ENCODE peak calls at places on chromosome 15, in five cellular contexts. I is left ventricle myocardium inferior, C is mucosa of descending colon, M is psoas muscle, Q is HEK293T. E is an unnamed sample.

GRCh38 chr15:66939016-66939415 is 126.4 kb upstream of the SMAD3 start:
- DNase-seq in I (no peak), C (no peak), M (no peak), Q (no peak), E (no peak)

GRCh38 chr15:85879334-85880163 is 84.8 kb upstream of the KLHL25 start:
- DNase-seq in I (no peak), C (no peak), M (no peak), Q (no peak), E (no peak)

GRCh38 chr15:25792128-25792527 is 71.0 kb downstream of the ATP10A start:
- DNase-seq in I (no peak), C (no peak), M (no peak), Q (no peak), E (no peak)

GRCh38 chr15:98401029-98401428 is 247.3 kb upstream of the IGF1R start:
- DNase-seq in I (peak), C (no peak), M (peak), Q (no peak), E (no peak)

GRCh38 chr15:101503296-101503599 is 13.7 kb upstream of the PCSK6 start:
- DNase-seq in I (no peak), C (no peak), M (no peak), Q (no peak), E (no peak)

GRCh38 chr15:58331562-58331902 is 100.3 kb upstream of the LIPC start:
- DNase-seq in I (no peak), C (no peak), M (no peak), Q (no peak), E (no peak)

GRCh38 chr15:59953392-59953883 is 50.7 kb upstream of the FOXB1 start:
- DNase-seq in I (no peak), C (peak), M (no peak), Q (peak), E (no peak)

GRCh38 chr15:90838066-90838465 is 30.3 kb upstream of the FURIN start:
- DNase-seq in I (no peak), C (peak), M (no peak), Q (no peak), E (no peak)

GRCh38 chr15:90265271-90266060 is at the start of gene NGRN:
- DNase-seq in I (peak), C (peak), M (peak), Q (peak), E (peak)

GRCh38 chr15:64009798-64010241 is 36.5 kb downstream of the DAPK2 start:
- DNase-seq in I (no peak), C (no peak), M (no peak), Q (no peak), E (no peak)

GRCh38 chr15:87633471-87633870 is 623.1 kb downstream of the NTRK3 start:
- DNase-seq in I (no peak), C (no peak), M (no peak), Q (no peak), E (no peak)

GRCh38 chr15:90013503-90013937 is 12.4 kb downstream of the ZNF710 start:
- DNase-seq in I (no peak), C (no peak), M (no peak), Q (no peak), E (no peak)

GRCh38 chr15:48424076-48424475 is 92.8 kb downstream of the DUT start:
- DNase-seq in I (no peak), C (no peak), M (no peak), Q (no peak), E (no peak)

E was measured in NT2/D1.